ENCODE peak calls at places on chromosomes 3 and 15, in eight cellular contexts. M, I, Q, U, A, F, P and J are unnamed samples.

GRCh38 chr3:143283432-143284128 is 164.0 kb downstream of the CHST2 start:
- DNase-seq in P (no peak), U (no peak), Q (no peak), M (no peak), F (no peak), A (no peak), I (no peak), J (no peak)

GRCh38 chr3:177431525-177432255 is 234.4 kb upstream of the TBL1XR1 start:
- DNase-seq in F (no peak), Q (no peak), I (peak), P (no peak), A (no peak), M (no peak), U (no peak), J (no peak)

GRCh38 chr3:40476478-40477470 is at the start of gene ZNF619:
- DNase-seq in I (peak), A (peak), P (peak), F (peak), Q (peak), U (peak), M (no peak), J (peak)

GRCh38 chr15:93762051-93762450 is 469.3 kb upstream of the MCTP2 start:
- DNase-seq in I (no peak), U (no peak), F (no peak), A (no peak), P (no peak), Q (no peak), M (no peak), J (no peak)

GRCh38 chr15:25989327-25989726 is 126.2 kb upstream of the ATP10A start:
- DNase-seq in I (peak), U (no peak), M (no peak), P (peak), A (peak), F (no peak), Q (no peak), J (no peak)

GRCh38 chr15:44728576-44729393 is 7.5 kb upstream of the TRIM69 start:
- DNase-seq in F (peak), P (peak), U (peak), A (peak), M (peak), Q (peak), I (peak), J (peak)

GRCh38 chr3:39124876-39125836 is 17.7 kb downstream of the TTC21A start:
- DNase-seq in F (no peak), Q (peak), I (peak), P (no peak), M (no peak), U (peak), A (no peak), J (no peak)

GRCh38 chr15:90869601-90870353 is 1.4 kb downstream of the FURIN start:
- DNase-seq in Q (peak), I (peak), P (no peak), M (no peak), U (no peak), F (no peak), A (no peak), J (no peak)

GRCh38 chr3:79685108-79685507 is 82.7 kb downstream of the ROBO1 start:
- DNase-seq in F (no peak), U (no peak), M (no peak), I (no peak), Q (no peak), P (no peak), A (no peak), J (no peak)

GRCh38 chr3:195036203-195037016 is 234.5 kb downstream of the XXYLT1 start:
- DNase-seq in A (no peak), U (no peak), Q (no peak), M (no peak), F (no peak), P (no peak), I (no peak), J (no peak)

GRCh38 chr3:105715372-105715771 is 153.4 kb downstream of the CBLB start:
- DNase-seq in A (no peak), P (no peak), U (no peak), I (no peak), Q (peak), M (no peak), F (no peak), J (no peak)

GRCh38 chr3:189142527-189142926 is 29.2 kb upstream of the TPRG1 start:
- DNase-seq in A (no peak), P (no peak), Q (no peak), U (peak), F (no peak), I (no peak), M (no peak), J (no peak)

GRCh38 chr3:142040941-142041575 is 108.3 kb downstream of the TFDP2 start:
- DNase-seq in A (no peak), I (no peak), F (no peak), M (no peak), P (no peak), Q (no peak), U (no peak), J (no peak)

GRCh38 chr3:101195951-101196713 is 124.2 kb downstream of the IMPG2 start:
- DNase-seq in I (no peak), U (peak), Q (peak), M (no peak), P (peak), A (no peak), F (no peak), J (no peak)

GRCh38 chr3:53382106-53382505 is 34.8 kb upstream of the DCP1A start:
- DNase-seq in A (no peak), P (no peak), U (no peak), I (no peak), F (no peak), Q (no peak), M (no peak), J (no peak)

GRCh38 chr3:113300596-113300995 is 89.2 kb downstream of the BOC start:
- DNase-seq in M (no peak), F (no peak), Q (no peak), A (no peak), P (no peak), U (no peak), I (no peak), J (no peak)

GRCh38 chr3:40576431-40576830 is 51.7 kb downstream of the ZNF621 start:
- DNase-seq in U (no peak), A (no peak), F (no peak), P (no peak), M (no peak), Q (no peak), I (no peak), J (no peak)

GRCh38 chr3:124584552-124585391 is 145.5 kb upstream of the UMPS start:
- DNase-seq in F (peak), M (no peak), P (no peak), U (no peak), A (peak), Q (peak), I (peak), J (no peak)

GRCh38 chr15:44009056-44009455 is 182.3 kb downstream of the WDR76 start:
- DNase-seq in A (no peak), F (no peak), Q (peak), P (no peak), I (no peak), U (no peak), M (no peak), J (no peak)

GRCh38 chr3:107432013-107432515 is 54.8 kb downstream of the CCDC54 start:
- DNase-seq in F (no peak), A (no peak), Q (peak), M (no peak), U (peak), I (peak), P (no peak), J (no peak)

GRCh38 chr3:170469151-170470062 is 50.7 kb downstream of the CLDN11 start:
- DNase-seq in U (peak), Q (peak), M (no peak), P (no peak), F (no peak), I (no peak), A (no peak), J (no peak)

GRCh38 chr3:186283651-186284445 is 78.2 kb downstream of the DGKG start:
- DNase-seq in P (no peak), I (no peak), F (no peak), Q (peak), A (no peak), U (no peak), M (no peak), J (no peak)

GRCh38 chr3:171874879-171875278 is 31.7 kb downstream of the TMEM212 start:
- DNase-seq in Q (no peak), M (no peak), F (no peak), U (no peak), A (no peak), I (no peak), P (no peak), J (no peak)

GRCh38 chr3:131530843-131531242 is 28.1 kb upstream of the MRPL3 start:
- DNase-seq in M (no peak), A (no peak), P (no peak), Q (no peak), I (no peak), U (no peak), F (no peak), J (no peak)